ENCODE peak calls at places on chromosome 1, in nine cellular contexts. One of them, this sample, is unnamed.

GRCh38 chr1:12314328-12314903 is 84.6 kb downstream of the VPS13D start:
- DNase-seq in AG09319: no peak
- DNase-seq in RCC 7860: peak; percentile 51
- DNase-seq in right cardiac atrium: no peak
- DNase-seq in Right ventricle myocardium superior: no peak
- DNase-seq in T-helper 9 cell: no peak
- DNase-seq in NCI-H748 treated with DMSO at 0.1 percent for 48 hours: peak; percentile 13
- DNase-seq in T-helper 2 cell: no peak
- DNase-seq in A172: peak; percentile 0
- DNase-seq in this sample: peak; percentile 61

GRCh38 chr1:16122916-16123315 is 33.0 kb downstream of the EPHA2 start:
- DNase-seq in AG09319: peak; percentile 63
- DNase-seq in RCC 7860: peak; percentile 95
- DNase-seq in right cardiac atrium: no peak
- DNase-seq in Right ventricle myocardium superior: no peak
- DNase-seq in T-helper 9 cell: no peak
- DNase-seq in NCI-H748 treated with DMSO at 0.1 percent for 48 hours: no peak
- DNase-seq in T-helper 2 cell: no peak
- DNase-seq in A172: peak; percentile 27
- DNase-seq in this sample: peak; percentile 72

GRCh38 chr1:245168090-245168489 is 13.3 kb downstream of the KIF26B start:
- DNase-seq in AG09319: no peak
- DNase-seq in RCC 7860: no peak
- DNase-seq in right cardiac atrium: peak; percentile 82
- DNase-seq in Right ventricle myocardium superior: peak; percentile 81
- DNase-seq in T-helper 9 cell: no peak
- DNase-seq in NCI-H748 treated with DMSO at 0.1 percent for 48 hours: no peak
- DNase-seq in T-helper 2 cell: no peak
- DNase-seq in A172: no peak
- DNase-seq in this sample: no peak

GRCh38 chr1:75725861-75726361 is 1.4 kb downstream of the ACADM start:
- DNase-seq in AG09319: no peak
- DNase-seq in RCC 7860: no peak
- DNase-seq in right cardiac atrium: no peak
- DNase-seq in Right ventricle myocardium superior: no peak
- DNase-seq in T-helper 9 cell: no peak
- DNase-seq in NCI-H748 treated with DMSO at 0.1 percent for 48 hours: no peak
- DNase-seq in T-helper 2 cell: no peak
- DNase-seq in A172: no peak
- DNase-seq in this sample: peak; percentile 50

GRCh38 chr1:33133478-33134105 is 48.3 kb downstream of the TRIM62 start:
- DNase-seq in AG09319: no peak
- DNase-seq in RCC 7860: no peak
- DNase-seq in right cardiac atrium: no peak
- DNase-seq in Right ventricle myocardium superior: no peak
- DNase-seq in T-helper 9 cell: no peak
- DNase-seq in NCI-H748 treated with DMSO at 0.1 percent for 48 hours: no peak
- DNase-seq in T-helper 2 cell: no peak
- DNase-seq in A172: no peak
- DNase-seq in this sample: no peak

GRCh38 chr1:156652131-156652991 is 10.4 kb downstream of the BCAN start:
- DNase-seq in AG09319: no peak
- DNase-seq in RCC 7860: no peak
- DNase-seq in right cardiac atrium: no peak
- DNase-seq in Right ventricle myocardium superior: no peak
- DNase-seq in T-helper 9 cell: no peak
- DNase-seq in NCI-H748 treated with DMSO at 0.1 percent for 48 hours: no peak
- DNase-seq in T-helper 2 cell: no peak
- DNase-seq in A172: no peak
- DNase-seq in this sample: peak; percentile 32

GRCh38 chr1:153389978-153390879 is 644 bp downstream of the S100A8 start:
- DNase-seq in AG09319: no peak
- DNase-seq in RCC 7860: no peak
- DNase-seq in right cardiac atrium: no peak
- DNase-seq in Right ventricle myocardium superior: no peak
- DNase-seq in T-helper 9 cell: no peak
- DNase-seq in NCI-H748 treated with DMSO at 0.1 percent for 48 hours: no peak
- DNase-seq in T-helper 2 cell: no peak
- DNase-seq in A172: no peak
- DNase-seq in this sample: no peak

GRCh38 chr1:198701250-198701649 is 62.4 kb downstream of the PTPRC start:
- DNase-seq in AG09319: no peak
- DNase-seq in RCC 7860: no peak
- DNase-seq in right cardiac atrium: no peak
- DNase-seq in Right ventricle myocardium superior: no peak
- DNase-seq in T-helper 9 cell: no peak
- DNase-seq in NCI-H748 treated with DMSO at 0.1 percent for 48 hours: no peak
- DNase-seq in T-helper 2 cell: no peak
- DNase-seq in A172: no peak
- DNase-seq in this sample: no peak

GRCh38 chr1:110339427-110340206 is 440 bp downstream of the RBM15 start:
- DNase-seq in AG09319: no peak
- DNase-seq in RCC 7860: peak; percentile 68
- DNase-seq in right cardiac atrium: peak; percentile 72
- DNase-seq in Right ventricle myocardium superior: peak; percentile 67
- DNase-seq in T-helper 9 cell: peak; percentile 47
- DNase-seq in NCI-H748 treated with DMSO at 0.1 percent for 48 hours: no peak
- DNase-seq in T-helper 2 cell: peak; percentile 24
- DNase-seq in A172: no peak
- DNase-seq in this sample: peak; percentile 83

GRCh38 chr1:5312870-5313269 is 658.5 kb downstream of the AJAP1 start:
- DNase-seq in AG09319: no peak
- DNase-seq in RCC 7860: no peak
- DNase-seq in right cardiac atrium: no peak
- DNase-seq in Right ventricle myocardium superior: no peak
- DNase-seq in T-helper 9 cell: no peak
- DNase-seq in NCI-H748 treated with DMSO at 0.1 percent for 48 hours: no peak
- DNase-seq in T-helper 2 cell: no peak
- DNase-seq in A172: no peak
- DNase-seq in this sample: no peak

GRCh38 chr1:234956821-234957329 is 171.8 kb downstream of the TOMM20 start:
- DNase-seq in AG09319: no peak
- DNase-seq in RCC 7860: peak; percentile 46
- DNase-seq in right cardiac atrium: no peak
- DNase-seq in Right ventricle myocardium superior: no peak
- DNase-seq in T-helper 9 cell: no peak
- DNase-seq in NCI-H748 treated with DMSO at 0.1 percent for 48 hours: no peak
- DNase-seq in T-helper 2 cell: no peak
- DNase-seq in A172: peak; percentile 63
- DNase-seq in this sample: no peak

GRCh38 chr1:58089898-58090535 is 456.5 kb downstream of the OMA1 start:
- DNase-seq in AG09319: no peak
- DNase-seq in RCC 7860: no peak
- DNase-seq in right cardiac atrium: no peak
- DNase-seq in Right ventricle myocardium superior: no peak
- DNase-seq in T-helper 9 cell: no peak
- DNase-seq in NCI-H748 treated with DMSO at 0.1 percent for 48 hours: no peak
- DNase-seq in T-helper 2 cell: no peak
- DNase-seq in A172: no peak
- DNase-seq in this sample: no peak

GRCh38 chr1:14486401-14487110 is 111.9 kb upstream of the KAZN start:
- DNase-seq in AG09319: peak; percentile 56
- DNase-seq in RCC 7860: peak; percentile 100
- DNase-seq in right cardiac atrium: peak; percentile 55
- DNase-seq in Right ventricle myocardium superior: no peak
- DNase-seq in T-helper 9 cell: no peak
- DNase-seq in NCI-H748 treated with DMSO at 0.1 percent for 48 hours: no peak
- DNase-seq in T-helper 2 cell: no peak
- DNase-seq in A172: peak; percentile 97
- DNase-seq in this sample: no peak

GRCh38 chr1:54833146-54833545 is 32.0 kb upstream of the TTC22 start:
- DNase-seq in AG09319: no peak
- DNase-seq in RCC 7860: no peak
- DNase-seq in right cardiac atrium: no peak
- DNase-seq in Right ventricle myocardium superior: no peak
- DNase-seq in T-helper 9 cell: no peak
- DNase-seq in NCI-H748 treated with DMSO at 0.1 percent for 48 hours: no peak
- DNase-seq in T-helper 2 cell: no peak
- DNase-seq in A172: no peak
- DNase-seq in this sample: no peak

GRCh38 chr1:177208920-177209319 is 38.2 kb downstream of the BRINP2 start:
- DNase-seq in AG09319: no peak
- DNase-seq in RCC 7860: no peak
- DNase-seq in right cardiac atrium: no peak
- DNase-seq in Right ventricle myocardium superior: no peak
- DNase-seq in T-helper 9 cell: no peak
- DNase-seq in NCI-H748 treated with DMSO at 0.1 percent for 48 hours: no peak
- DNase-seq in T-helper 2 cell: no peak
- DNase-seq in A172: no peak
- DNase-seq in this sample: no peak

GRCh38 chr1:38115682-38116187 is 69.1 kb upstream of the POU3F1 start:
- DNase-seq in AG09319: no peak
- DNase-seq in RCC 7860: no peak
- DNase-seq in right cardiac atrium: no peak
- DNase-seq in Right ventricle myocardium superior: no peak
- DNase-seq in T-helper 9 cell: no peak
- DNase-seq in NCI-H748 treated with DMSO at 0.1 percent for 48 hours: no peak
- DNase-seq in T-helper 2 cell: no peak
- DNase-seq in A172: no peak
- DNase-seq in this sample: no peak

GRCh38 chr1:165632152-165632469 is 1.1 kb downstream of the MGST3 start:
- DNase-seq in AG09319: no peak
- DNase-seq in RCC 7860: no peak
- DNase-seq in right cardiac atrium: no peak
- DNase-seq in Right ventricle myocardium superior: no peak
- DNase-seq in T-helper 9 cell: no peak
- DNase-seq in NCI-H748 treated with DMSO at 0.1 percent for 48 hours: no peak
- DNase-seq in T-helper 2 cell: no peak
- DNase-seq in A172: no peak
- DNase-seq in this sample: peak; percentile 3

GRCh38 chr1:212147581-212148033 is 112.1 kb downstream of the DTL start:
- DNase-seq in AG09319: no peak
- DNase-seq in RCC 7860: no peak
- DNase-seq in right cardiac atrium: no peak
- DNase-seq in Right ventricle myocardium superior: no peak
- DNase-seq in T-helper 9 cell: no peak
- DNase-seq in NCI-H748 treated with DMSO at 0.1 percent for 48 hours: no peak
- DNase-seq in T-helper 2 cell: no peak
- DNase-seq in A172: no peak
- DNase-seq in this sample: no peak

This sample was measured in RKO.